ENCODE peak calls at places on chromosomes 2 and 18, in five cellular contexts. S is K562, J is GM12878, F is HepG2, Z is H1. Y is an unnamed sample.

GRCh38 chr2:109131777-109132176 is 2.8 kb downstream of the SH3RF3 start:
- DNase-seq in S (no peak), J (no peak), F (no peak), Z (no peak), Y (no peak)

GRCh38 chr2:75525434-75526308 is 35.1 kb downstream of the EVA1A start:
- DNase-seq in S (no peak), J (no peak), F (no peak), Z (no peak), Y (no peak)

GRCh38 chr2:16537347-16537746 is 128.3 kb downstream of the CYRIA start:
- DNase-seq in S (no peak), J (no peak), F (no peak), Z (no peak), Y (no peak)

GRCh38 chr18:40612356-40612755 is 1342.7 kb upstream of the PIK3C3 start:
- DNase-seq in S (no peak), J (no peak), F (no peak), Z (no peak), Y (no peak)

GRCh38 chr2:218097975-218098374 is 27.9 kb upstream of the CXCR2 start:
- DNase-seq in S (no peak), J (no peak), F (no peak), Z (no peak), Y (no peak)

GRCh38 chr18:75113455-75113854 is 95.5 kb downstream of the PTGR3 start:
- DNase-seq in S (no peak), J (no peak), F (no peak), Z (no peak), Y (no peak)

GRCh38 chr18:76857476-76857875 is 35.1 kb downstream of the ZNF236 start:
- DNase-seq in S (no peak), J (no peak), F (no peak), Z (no peak), Y (no peak)

GRCh38 chr2:204828191-204828590 is 282.9 kb downstream of the PARD3B start:
- DNase-seq in S (no peak), J (no peak), F (no peak), Z (no peak), Y (no peak)

GRCh38 chr2:112640800-112641675 is 4.7 kb upstream of the SLC20A1 start:
- DNase-seq in S (no peak), J (no peak), F (no peak), Z (no peak), Y (no peak)

GRCh38 chr2:240561325-240561971 is 1.3 kb downstream of the DUSP28 start:
- DNase-seq in S (no peak), J (peak; percentile 45), F (no peak), Z (no peak), Y (no peak)

GRCh38 chr18:48728204-48728833 is 189.5 kb downstream of the CTIF start:
- DNase-seq in S (no peak), J (no peak), F (no peak), Z (no peak), Y (no peak)

GRCh38 chr2:108922141-108922915 is 66.7 kb downstream of the EDAR start:
- DNase-seq in S (no peak), J (no peak), F (no peak), Z (no peak), Y (no peak)

GRCh38 chr2:128293426-128293755 is 25.3 kb downstream of the HS6ST1 start:
- DNase-seq in S (no peak), J (no peak), F (no peak), Z (no peak), Y (no peak)

GRCh38 chr2:12314119-12314735 is 402.5 kb upstream of the TRIB2 start:
- DNase-seq in S (no peak), J (no peak), F (no peak), Z (no peak), Y (no peak)

GRCh38 chr18:33820517-33821368 is 242.7 kb downstream of the ASXL3 start:
- DNase-seq in S (no peak), J (no peak), F (no peak), Z (no peak), Y (peak; percentile 36)

GRCh38 chr2:85308951-85309555 is 18.7 kb downstream of the TGOLN2 start:
- DNase-seq in S (no peak), J (no peak), F (peak; percentile 46), Z (no peak), Y (no peak)

GRCh38 chr2:201218780-201219179 is 35.8 kb downstream of the CASP10 start:
- DNase-seq in S (no peak), J (no peak), F (no peak), Z (no peak), Y (no peak)

GRCh38 chr2:37011126-37011525 is 44.8 kb upstream of the STRN start:
- DNase-seq in S (no peak), J (peak; percentile 5), F (no peak), Z (no peak), Y (no peak)

GRCh38 chr2:35067420-35067819 is 1288.2 kb upstream of the CRIM1 start:
- DNase-seq in S (no peak), J (no peak), F (no peak), Z (no peak), Y (no peak)

GRCh38 chr18:45342166-45342565 is 273.1 kb upstream of the SLC14A2 start:
- DNase-seq in S (no peak), J (no peak), F (no peak), Z (no peak), Y (no peak)

GRCh38 chr2:88828397-88829137 is 137.1 kb downstream of the RPIA start:
- DNase-seq in S (no peak), J (no peak), F (no peak), Z (no peak), Y (no peak)

GRCh38 chr2:38262514-38262871 is 114.6 kb downstream of the ATL2 start:
- DNase-seq in S (no peak), J (no peak), F (no peak), Z (no peak), Y (no peak)

GRCh38 chr2:38265461-38265860 is 111.6 kb downstream of the ATL2 start:
- DNase-seq in S (no peak), J (no peak), F (no peak), Z (no peak), Y (no peak)

GRCh38 chr2:38263293-38263692 is 113.8 kb downstream of the ATL2 start:
- DNase-seq in S (no peak), J (no peak), F (no peak), Z (no peak), Y (no peak)

GRCh38 chr2:38266382-38267051 is 110.6 kb downstream of the ATL2 start:
- DNase-seq in S (no peak), J (no peak), F (no peak), Z (no peak), Y (no peak)

DNA sequence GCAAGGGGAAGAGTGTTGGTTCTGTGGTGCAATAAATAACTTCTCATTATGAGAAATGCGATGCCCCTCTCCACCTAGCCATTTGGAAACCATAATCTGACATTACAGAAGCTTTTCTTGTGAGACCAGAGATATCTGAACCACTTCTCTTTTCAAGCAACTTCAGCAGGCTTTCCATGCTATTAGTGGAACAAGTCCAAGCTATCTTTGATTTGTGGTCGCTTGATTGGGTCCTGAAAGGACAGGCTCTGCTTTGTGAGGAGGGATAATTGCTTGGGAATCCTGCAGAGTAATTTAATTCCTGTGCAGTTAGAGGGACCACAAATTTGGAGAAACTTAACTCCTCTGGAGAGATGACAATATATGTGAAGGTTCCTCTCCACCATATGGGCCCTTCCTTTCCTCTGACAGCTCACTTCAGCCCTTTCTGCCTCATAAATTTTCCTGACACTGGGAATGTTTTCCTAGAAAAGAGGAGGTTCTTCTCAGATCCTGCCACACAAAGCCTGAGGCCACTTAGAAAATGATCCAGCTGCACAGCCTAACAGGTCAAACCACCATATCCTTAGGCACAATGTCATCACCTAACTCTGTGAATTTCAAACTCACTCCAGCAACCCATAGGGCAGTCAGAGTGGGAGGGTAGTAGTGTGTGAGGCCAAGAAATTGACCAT is 112.3 kb downstream of the ATL2 start:
- DNase-seq in S (no peak), J (no peak), F (no peak), Z (no peak), Y (no peak)
- TF ChIP-seq ATF2 in S (no peak), J (no peak), F (no peak), Z (no peak), Y (no peak)

DNA sequence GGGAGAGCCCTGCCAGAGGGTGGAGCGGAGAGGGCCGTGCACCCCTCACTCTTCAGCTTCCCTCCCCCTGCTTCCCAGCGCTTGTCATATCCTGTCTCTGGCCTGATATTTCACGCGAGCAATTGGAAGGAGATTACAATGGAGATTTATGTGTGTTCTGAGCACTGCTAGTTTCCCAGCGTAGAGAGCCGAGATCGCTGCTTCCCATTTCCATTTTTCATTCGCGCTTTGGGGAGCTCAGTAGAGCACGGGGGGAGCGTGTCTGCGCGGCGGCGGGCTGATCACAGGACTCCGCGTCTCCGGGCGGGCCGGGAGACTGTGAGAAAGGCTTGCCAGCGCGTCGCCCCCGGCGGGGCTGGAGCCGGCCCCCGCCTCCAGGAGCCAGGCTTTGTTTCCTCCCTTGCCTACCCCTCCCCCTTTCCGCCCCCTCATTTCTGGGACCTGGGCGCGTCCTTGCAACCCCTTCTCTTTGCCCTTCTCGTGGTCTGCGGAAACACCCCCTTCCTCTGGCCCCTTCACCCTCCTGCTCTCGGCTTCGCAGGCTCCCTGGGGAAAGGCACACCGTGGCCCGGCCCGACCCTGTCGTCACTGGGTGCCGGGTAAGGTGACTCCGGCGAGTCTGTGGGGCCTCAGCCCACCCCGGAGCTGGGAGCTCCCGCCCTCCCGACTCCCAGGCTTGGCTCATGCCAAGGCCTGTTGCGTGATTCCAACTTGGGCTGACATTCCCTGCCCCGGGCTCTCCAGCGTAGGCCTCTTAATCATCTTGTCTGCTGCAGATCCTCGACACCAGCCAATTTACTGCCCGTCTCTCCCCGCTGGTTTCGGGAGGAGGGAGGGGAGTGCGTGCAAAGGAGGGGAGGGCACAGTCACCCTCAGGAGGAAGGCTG is 5.8 kb downstream of the DLX2 start:
- DNase-seq in S (no peak), J (no peak), F (no peak), Z (no peak), Y (no peak)
- TF ChIP-seq ATF2 in S (no peak), J (no peak), F (no peak), Z (no peak), Y (no peak)

DNA sequence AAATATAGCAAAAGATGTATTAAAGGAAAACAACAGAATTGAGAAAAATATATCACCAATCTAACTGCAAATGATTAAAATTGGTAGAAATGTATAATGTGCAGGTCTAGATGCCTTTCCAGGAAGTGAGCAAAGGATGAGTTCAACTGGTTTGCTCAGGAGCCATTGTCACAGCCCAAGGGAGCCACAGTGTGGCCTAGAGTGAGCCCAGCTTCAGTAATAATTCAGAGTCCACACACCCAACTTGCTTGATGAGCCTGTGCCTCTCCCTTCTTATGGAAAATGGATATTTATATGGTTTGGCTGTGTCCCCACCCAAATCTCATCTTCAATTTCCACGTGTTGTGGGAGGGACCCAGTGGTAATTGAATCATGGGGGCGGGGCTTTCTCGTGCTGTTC is 92.2 kb upstream of the ASAP2 start:
- DNase-seq in S (no peak), J (no peak), F (no peak), Z (no peak), Y (no peak)
- TF ChIP-seq ATF2 in S (no peak), J (no peak), F (no peak), Z (no peak), Y (no peak)

GRCh38 chr2:151052850-151053660 is 208.6 kb downstream of the RBM43 start:
- DNase-seq in S (no peak), J (no peak), F (no peak), Z (no peak), Y (no peak)
- TF ChIP-seq ATF2 in S (no peak), J (no peak), F (no peak), Z (no peak), Y (no peak)

DNA sequence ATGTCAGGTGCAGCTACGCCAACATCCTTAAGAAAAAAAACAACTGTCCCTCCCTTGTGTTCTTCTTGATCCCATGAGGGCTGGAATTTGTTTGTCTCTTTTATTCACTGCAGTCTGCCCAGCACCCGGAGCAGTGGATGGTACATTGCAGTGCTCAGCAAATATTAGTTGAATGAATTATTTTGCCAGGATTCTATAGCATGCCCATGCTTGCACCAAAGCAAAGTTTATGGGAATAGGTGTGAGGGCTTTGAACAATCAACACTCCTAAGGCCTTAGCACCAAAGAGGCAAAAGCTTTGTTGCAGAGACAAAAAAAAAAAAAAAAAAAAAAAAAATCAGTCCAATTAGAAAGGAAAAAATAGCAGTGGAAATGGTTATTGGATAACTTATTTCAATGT is 28.7 kb upstream of the DCC start:
- DNase-seq in S (no peak), J (no peak), F (no peak), Z (no peak), Y (no peak)
- TF ChIP-seq ATF2 in S (no peak), J (no peak), F (no peak), Z (no peak), Y (no peak)

Y was measured in WTC11.